ENCODE peak calls at places on chromosomes 4 and X, in five cellular contexts. P is NB4, U is A549, O is H54, H is HCT116. R is an unnamed sample.

GRCh38 chr4:8854866-8855265 is 16.8 kb downstream of the HMX1 start:
- DNase-seq in H (no peak), P (peak; percentile 50), O (no peak), U (no peak), R (no peak)

GRCh38 chr4:2755821-2756690 is at the start of gene TNIP2:
- DNase-seq in P (peak; percentile 85), H (no peak), U (peak; percentile 64), O (peak; percentile 89), R (peak; percentile 89)

GRCh38 chr4:156956947-156957346 is 14.7 kb downstream of the PDGFC start:
- DNase-seq in U (no peak), P (no peak), H (no peak), O (no peak), R (no peak)

GRCh38 chr4:166198041-166198440 is 325.0 kb downstream of the TLL1 start:
- DNase-seq in H (no peak), O (no peak), P (no peak), U (peak; percentile 4), R (no peak)

GRCh38 chrX:15714529-15714928 is 23.5 kb upstream of the CA5B start:
- DNase-seq in H (no peak), P (no peak), U (no peak), O (no peak), R (no peak)

GRCh38 chrX:84363674-84364073 is 138.6 kb downstream of the HDX start:
- DNase-seq in O (no peak), H (no peak), P (no peak), U (no peak), R (no peak)

GRCh38 chr4:85039526-85039925 is 73.0 kb upstream of the WDFY3 start:
- DNase-seq in H (peak; percentile 22), U (peak; percentile 54), P (no peak), O (no peak), R (no peak)

GRCh38 chrX:1420371-1420770 is 28.5 kb upstream of the SLC25A6 start:
- DNase-seq in U (no peak), P (no peak), H (no peak), O (no peak), R (no peak)

GRCh38 chr4:84936123-84936522 is 30.4 kb downstream of the WDFY3 start:
- DNase-seq in U (no peak), O (no peak), P (no peak), H (no peak), R (no peak)

GRCh38 chr4:81806485-81806884 is 334.8 kb upstream of the RASGEF1B start:
- DNase-seq in P (no peak), H (no peak), O (no peak), U (no peak), R (peak; percentile 69)

GRCh38 chr4:24680746-24681145 is 96.4 kb upstream of the DHX15 start:
- DNase-seq in O (no peak), H (no peak), P (no peak), U (no peak), R (no peak)

GRCh38 chrX:129741880-129742758 is 3.3 kb downstream of the XPNPEP2 start:
- DNase-seq in P (no peak), O (no peak), H (no peak), U (no peak), R (no peak)

GRCh38 chr4:107036602-107037151 is 564 bp upstream of the DKK2 start:
- DNase-seq in O (no peak), U (no peak), H (no peak), P (no peak), R (no peak)

GRCh38 chrX:36961590-36961989 is 46.6 kb upstream of the FAM47C start:
- DNase-seq in P (no peak), U (peak; percentile 30), O (no peak), H (peak; percentile 15), R (no peak)

GRCh38 chrX:11890843-11891514 is 132.9 kb downstream of the MSL3 start:
- DNase-seq in H (no peak), P (peak; percentile 8), U (no peak), O (no peak), R (no peak)

GRCh38 chr4:62080431-62080830 is 880.3 kb downstream of the ADGRL3 start:
- DNase-seq in H (no peak), O (no peak), U (no peak), P (no peak), R (no peak)

GRCh38 chr4:64174247-64174882 is 234.9 kb downstream of the TECRL start:
- DNase-seq in H (no peak), U (no peak), O (no peak), P (no peak), R (no peak)

GRCh38 chr4:87985097-87985886 is 9.8 kb downstream of the SPP1 start:
- DNase-seq in O (no peak), H (peak; percentile 58), U (peak; percentile 74), P (peak; percentile 71), R (peak; percentile 32)

GRCh38 chr4:123327846-123328447 is 68.6 kb upstream of the SPRY1 start:
- DNase-seq in H (no peak), U (no peak), P (no peak), O (no peak), R (no peak)

GRCh38 chrX:108736509-108737479 is at the start of gene IRS4:
- DNase-seq in U (peak; percentile 28), P (no peak), H (no peak), O (no peak), R (peak; percentile 2)

GRCh38 chr4:61397174-61397573 is 197.0 kb downstream of the ADGRL3 start:
- DNase-seq in U (no peak), P (peak; percentile 3), H (no peak), O (no peak), R (no peak)

GRCh38 chrX:21730011-21730410 is 27.9 kb downstream of the SMPX start:
- DNase-seq in U (no peak), H (no peak), O (no peak), P (no peak), R (no peak)

GRCh38 chr4:104490096-104490769 is 4.5 kb downstream of the CXXC4 start:
- DNase-seq in H (no peak), P (no peak), U (peak; percentile 3), O (peak; percentile 11), R (no peak)

GRCh38 chr4:42710329-42710728 is 53.4 kb upstream of the ATP8A1 start:
- DNase-seq in P (no peak), H (no peak), U (no peak), O (no peak), R (no peak)

GRCh38 chr4:187782425-187782824 is 213.1 kb upstream of the ZFP42 start:
- DNase-seq in O (no peak), P (no peak), U (no peak), H (no peak), R (no peak)

GRCh38 chrX:112043997-112044396 is 38.6 kb downstream of the TRPC5 start:
- DNase-seq in H (peak; percentile 12), O (no peak), P (peak; percentile 13), U (peak; percentile 34), R (peak; percentile 4)

GRCh38 chrX:147757750-147758149 is 154.0 kb upstream of the FMR1 start:
- DNase-seq in H (no peak), P (no peak), O (no peak), U (no peak), R (no peak)

GRCh38 chr4:152352645-152353116 is 183.2 kb downstream of the FBXW7 start:
- DNase-seq in O (peak; percentile 2), P (peak; percentile 11), H (peak; percentile 81), U (peak; percentile 84), R (peak; percentile 8)

GRCh38 chrX:46758956-46759644 is at the start of gene SLC9A7:
- DNase-seq in O (no peak), P (peak; percentile 84), U (peak; percentile 84), H (peak; percentile 59), R (peak; percentile 73)
- TF ChIP-seq POLR2A in O (peak; percentile 53), P (no peak), U (peak; percentile 42), H (peak; percentile 54), R (no peak)

GRCh38 chrX:153955451-153955732 is 10.9 kb upstream of the RENBP start:
- DNase-seq in P (no peak), O (no peak), H (no peak), U (no peak), R (no peak)

GRCh38 chrX:153953892-153954617 is 9.6 kb upstream of the RENBP start:
- DNase-seq in P (no peak), H (no peak), O (no peak), U (no peak), R (no peak)

GRCh38 chrX:153957224-153957623 is 12.8 kb upstream of the RENBP start:
- DNase-seq in P (no peak), O (no peak), H (no peak), U (no peak), R (no peak)

GRCh38 chrX:153954618-153955450 is 10.4 kb upstream of the RENBP start:
- DNase-seq in O (no peak), P (no peak), U (no peak), H (no peak), R (no peak)

DNA sequence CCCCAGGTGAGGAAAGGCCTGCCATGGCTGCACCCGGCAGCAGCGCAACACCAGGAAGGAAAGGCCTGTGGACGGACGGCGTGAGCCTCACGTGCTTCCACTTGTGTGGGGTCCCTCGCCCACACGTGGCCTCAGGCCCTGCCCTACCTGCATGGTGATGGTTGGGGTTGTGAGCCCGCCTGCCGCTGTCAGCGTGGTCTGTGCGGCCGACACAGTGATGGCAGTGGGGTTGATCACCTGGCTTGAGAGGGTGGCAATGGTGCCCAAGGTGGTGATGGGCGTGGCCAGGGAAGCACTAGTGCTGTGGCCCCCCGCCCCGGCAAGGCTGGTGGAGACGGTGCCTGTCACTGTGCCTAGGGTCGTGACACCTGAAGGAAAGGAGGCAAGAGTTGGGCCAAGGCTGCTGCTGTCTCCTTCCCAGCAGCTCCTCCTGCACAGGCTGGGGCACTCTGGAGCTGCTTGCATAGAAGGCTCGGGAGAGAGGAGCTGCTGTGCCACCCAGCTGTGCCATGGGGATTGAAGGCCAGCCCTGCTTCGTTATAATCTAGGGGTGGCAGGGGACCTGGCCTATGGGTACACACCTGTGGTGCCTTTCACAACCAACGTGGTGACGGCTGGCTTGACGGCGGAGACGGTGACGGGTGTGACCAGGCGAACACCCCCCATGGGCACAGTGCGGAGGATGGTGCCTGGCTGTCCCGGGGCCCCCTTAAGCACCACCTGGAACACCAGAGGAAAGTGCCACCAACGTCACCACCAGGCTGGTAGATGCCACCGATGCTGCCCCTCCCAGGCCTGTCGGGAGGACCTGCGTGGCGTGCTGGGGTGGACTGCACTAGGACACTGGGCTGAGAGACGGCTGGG is 11.8 kb upstream of the RENBP start:
- DNase-seq in O (no peak), P (no peak), U (no peak), H (no peak), R (no peak)
- TF ChIP-seq POLR2A in O (no peak), P (no peak), U (no peak), H (no peak), R (no peak)

GRCh38 chr4:40553995-40554394 is 75.7 kb downstream of the RBM47 start:
- DNase-seq in U (no peak), H (no peak), O (no peak), P (peak; percentile 86), R (no peak)
- TF ChIP-seq POLR2A in U (no peak), H (no peak), O (no peak), P (no peak), R (no peak)

DNA sequence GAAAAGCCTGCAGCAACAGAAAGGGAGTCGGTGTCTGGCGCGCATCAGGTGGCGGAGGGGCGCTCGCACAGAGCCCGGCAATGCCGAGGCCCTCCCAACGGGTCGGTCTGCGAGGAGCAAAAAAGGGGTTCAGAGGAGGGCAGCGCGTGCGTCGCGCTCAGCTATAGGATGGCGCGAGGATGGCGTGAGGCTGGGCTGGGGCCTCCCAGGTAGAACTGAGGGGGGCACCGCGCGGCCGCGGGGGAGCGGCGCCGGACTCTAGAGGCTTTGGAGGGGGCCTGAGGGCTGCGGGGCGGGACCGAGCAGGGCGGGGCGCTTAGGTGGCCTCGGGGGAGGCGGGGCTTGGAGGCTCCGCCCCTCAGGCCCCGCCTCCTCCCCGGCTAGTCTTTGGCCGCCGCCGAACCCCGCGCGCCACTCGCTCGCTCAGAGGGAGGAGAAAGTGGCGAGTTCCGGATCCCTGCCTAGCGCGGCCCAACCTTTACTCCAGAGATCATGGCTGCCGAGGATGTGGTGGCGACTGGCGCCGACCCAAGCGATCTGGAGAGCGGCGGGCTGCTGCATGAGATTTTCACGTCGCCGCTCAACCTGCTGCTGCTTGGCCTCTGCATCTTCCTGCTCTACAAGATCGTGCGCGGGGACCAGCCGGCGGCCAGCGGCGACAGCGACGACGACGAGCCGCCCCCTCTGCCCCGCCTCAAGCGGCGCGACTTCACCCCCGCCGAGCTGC is at the start of gene PGRMC1:
- DNase-seq in H (peak; percentile 39), U (peak; percentile 83), O (peak; percentile 60), P (peak; percentile 82), R (peak; percentile 91)
- TF ChIP-seq POLR2A in H (peak; percentile 57), U (peak; percentile 96), O (peak; percentile 91), P (peak; percentile 87), R (peak; percentile 75)

R was measured in erythroblast.